ENCODE peak calls at places on chromosomes 2 and 18, in four cellular contexts. L is NCI-H1694, H is HuH-7.5, W is T follicular helper cell. O is an unnamed sample.

GRCh38 chr2:75309596-75310290 is 110.4 kb upstream of the TACR1 start:
- DNase-seq in L (no peak), H (no peak), W (no peak), O (no peak)

GRCh38 chr2:33276868-33277503 is 199.5 kb upstream of the RASGRP3 start:
- DNase-seq in L (no peak), H (no peak), W (no peak), O (no peak)

GRCh38 chr18:23635283-23636040 is 27.2 kb downstream of the ANKRD29 start:
- DNase-seq in L (no peak), H (no peak), W (no peak), O (no peak)

GRCh38 chr2:26187114-26187513 is 14.2 kb downstream of the GAREM2 start:
- DNase-seq in L (no peak), H (no peak), W (no peak), O (no peak)

GRCh38 chr18:74714796-74715195 is 117.1 kb downstream of the ZNF407 start:
- DNase-seq in L (no peak), H (no peak), W (no peak), O (no peak)

GRCh38 chr18:76426738-76427305 is 68.2 kb downstream of the ZNF516 start:
- DNase-seq in L (no peak), H (no peak), W (no peak), O (no peak)

GRCh38 chr18:59516356-59517155 is 157.5 kb upstream of the LMAN1 start:
- DNase-seq in L (no peak), H (peak), W (no peak), O (no peak)

GRCh38 chr18:32355896-32356295 is 114.8 kb downstream of the GAREM1 start:
- DNase-seq in L (no peak), H (no peak), W (no peak), O (no peak)

GRCh38 chr2:34985474-34985873 is 1370.1 kb upstream of the CRIM1 start:
- DNase-seq in L (no peak), H (no peak), W (no peak), O (no peak)

GRCh38 chr18:32576296-32576916 is 105.7 kb upstream of the GAREM1 start:
- DNase-seq in L (no peak), H (no peak), W (no peak), O (no peak)

GRCh38 chr2:119721043-119721442 is 38.7 kb upstream of the PTPN4 start:
- DNase-seq in L (no peak), H (no peak), W (no peak), O (no peak)

GRCh38 chr18:5556317-5556974 is 12.6 kb upstream of the EPB41L3 start:
- DNase-seq in L (no peak), H (no peak), W (no peak), O (no peak)

GRCh38 chr2:139067072-139067471 is 286.9 kb upstream of the NXPH2 start:
- DNase-seq in L (no peak), H (no peak), W (no peak), O (no peak)

GRCh38 chr2:48530033-48530804 is at the start of gene STON1:
- DNase-seq in L (no peak), H (peak), W (peak), O (peak)

GRCh38 chr18:1797265-1797664 is 774.0 kb downstream of the METTL4 start:
- DNase-seq in L (peak), H (no peak), W (no peak), O (no peak)

GRCh38 chr2:86435531-86435930 is 5.6 kb upstream of the KDM3A start:
- DNase-seq in L (no peak), H (no peak), W (no peak), O (no peak)